ENCODE peak calls at places on chromosomes 12 and 14, in five cellular contexts. Z is cardiac fibroblast, A is cardiac muscle cell, L is WTC11, E is neural crest cell. I is an unnamed sample.

GRCh38 chr12:78229491-78230209 is 399.0 kb downstream of the NAV3 start:
- DNase-seq in E (peak), A (peak), Z (peak), L (peak), I (peak)

GRCh38 chr12:80193900-80194299 is 94.6 kb downstream of the OTOGL start:
- DNase-seq in E (no peak), A (no peak), Z (no peak), L (no peak), I (no peak)

GRCh38 chr12:56257491-56258067 is 605 bp downstream of the ANKRD52 start:
- DNase-seq in A (peak), E (peak), Z (peak), L (peak), I (no peak)

GRCh38 chr12:97943359-97943758 is 480.8 kb downstream of the RMST start:
- DNase-seq in L (no peak), E (no peak), Z (no peak), A (no peak), I (no peak)

GRCh38 chr12:78864483-78865296 is at the start of gene SYT1:
- DNase-seq in E (peak), L (peak), Z (peak), A (peak), I (peak)

GRCh38 chr12:127070512-127071157 is 1196.3 kb upstream of the TMEM132C start:
- DNase-seq in Z (no peak), A (no peak), E (no peak), L (no peak), I (no peak)

GRCh38 chr14:51539571-51540037 is 112.1 kb upstream of the FRMD6 start:
- DNase-seq in L (no peak), A (peak), E (no peak), Z (peak), I (no peak)

GRCh38 chr12:95547522-95548055 is 3.7 kb downstream of the USP44 start:
- DNase-seq in E (no peak), Z (peak), L (no peak), A (peak), I (no peak)

GRCh38 chr12:119578112-119578511 is 15.5 kb upstream of the TMEM233 start:
- DNase-seq in E (no peak), Z (peak), A (peak), L (no peak), I (no peak)

GRCh38 chr14:63544641-63545234 is 1.6 kb upstream of the PPP2R5E start:
- DNase-seq in E (no peak), Z (peak), A (peak), L (no peak), I (no peak)
- TF ChIP-seq CTCF in E (peak), Z (peak), A (peak), L (no peak), I (peak)

GRCh38 chr14:102971836-102972606 is 49.6 kb downstream of the AMN start:
- DNase-seq in A (no peak), E (no peak), Z (no peak), L (no peak), I (no peak)
- TF ChIP-seq CTCF in A (no peak), E (no peak), Z (no peak), L (no peak), I (no peak)

GRCh38 chr12:115377781-115378180 is 693.8 kb upstream of the TBX3 start:
- DNase-seq in E (no peak), L (no peak), A (no peak), Z (no peak), I (no peak)
- TF ChIP-seq CTCF in E (no peak), L (no peak), A (no peak), Z (no peak), I (no peak)

GRCh38 chr12:50084775-50085614 is at the start of gene SMARCD1:
- DNase-seq in E (peak), A (peak), L (peak), Z (peak), I (peak)
- TF ChIP-seq CTCF in E (peak), A (peak), L (no peak), Z (peak), I (peak)

DNA sequence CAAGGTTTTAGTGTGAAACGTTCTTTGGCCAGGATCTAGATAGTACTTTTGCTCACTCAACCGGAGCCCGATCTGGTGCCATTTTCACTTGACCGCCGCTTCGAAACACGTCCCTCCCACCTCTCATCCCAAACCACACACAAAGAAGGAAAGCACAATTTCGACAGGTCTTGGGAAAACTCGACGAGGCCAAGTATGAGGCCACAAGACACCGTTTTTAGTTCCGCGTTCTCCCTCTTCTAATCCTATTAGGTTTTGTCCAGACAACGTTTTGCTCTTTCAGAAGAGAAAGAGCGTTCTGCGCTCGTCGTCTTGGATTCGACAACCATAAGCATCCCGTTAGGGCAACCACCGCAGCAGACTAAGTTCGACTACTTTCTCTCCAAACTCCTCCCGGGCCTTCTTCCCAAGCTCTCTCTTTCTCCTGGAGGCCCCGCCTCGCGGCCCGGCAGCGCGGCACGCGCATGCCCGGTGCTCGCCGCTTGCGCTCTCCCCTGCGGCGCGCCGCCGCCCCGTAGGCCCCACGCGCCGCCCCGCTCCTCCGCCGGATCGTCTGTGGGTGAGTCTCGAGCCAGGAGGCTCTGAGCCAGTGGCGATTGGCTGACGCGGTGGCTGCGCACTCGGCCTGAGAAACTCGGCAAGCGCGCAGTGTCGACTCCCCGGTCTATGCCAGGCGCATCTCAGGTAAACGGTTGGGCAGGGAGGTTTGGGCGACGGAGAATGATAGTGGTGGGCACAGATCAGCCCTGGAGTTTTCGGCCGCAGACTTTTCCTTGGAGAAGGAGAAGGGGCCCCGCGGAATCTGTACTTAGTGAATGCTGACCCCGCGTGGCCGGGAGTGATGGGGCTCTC is at the start of gene MIPOL1:
- DNase-seq in A (peak), E (peak), L (peak), Z (peak), I (no peak)
- TF ChIP-seq CTCF in A (peak), E (peak), L (no peak), Z (peak), I (no peak)

GRCh38 chr14:63027719-63028118 is 17.5 kb downstream of the KCNH5 start:
- DNase-seq in Z (no peak), L (no peak), A (no peak), E (no peak), I (no peak)

GRCh38 chr14:63032056-63032455 is 13.2 kb downstream of the KCNH5 start:
- DNase-seq in A (peak), E (no peak), Z (peak), L (no peak), I (no peak)

GRCh38 chr14:63026491-63026890 is 18.8 kb downstream of the KCNH5 start:
- DNase-seq in A (no peak), L (no peak), Z (no peak), E (no peak), I (no peak)

DNA sequence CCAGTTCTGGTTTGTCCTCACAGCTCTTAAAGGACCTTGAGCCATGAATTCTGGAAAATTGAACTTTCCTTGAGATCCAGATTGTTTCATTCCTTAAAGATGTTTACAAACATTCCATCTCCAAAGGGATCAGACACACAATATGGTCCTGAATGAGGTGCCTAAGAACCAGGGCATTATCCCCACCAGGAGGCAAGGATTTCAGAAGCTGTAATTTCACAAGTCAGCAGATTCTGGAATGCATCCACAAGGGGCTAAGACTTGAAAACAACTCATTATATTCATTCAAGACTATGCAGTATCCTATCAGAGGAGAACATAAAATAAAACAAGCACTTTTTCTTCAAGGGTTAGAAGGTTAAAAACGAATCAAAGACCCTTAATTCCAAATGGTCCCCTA is 15.1 kb downstream of the KCNH5 start:
- DNase-seq in Z (no peak), L (no peak), A (no peak), E (no peak), I (no peak)
- TF ChIP-seq CTCF in Z (no peak), L (no peak), A (no peak), E (no peak), I (no peak)

DNA sequence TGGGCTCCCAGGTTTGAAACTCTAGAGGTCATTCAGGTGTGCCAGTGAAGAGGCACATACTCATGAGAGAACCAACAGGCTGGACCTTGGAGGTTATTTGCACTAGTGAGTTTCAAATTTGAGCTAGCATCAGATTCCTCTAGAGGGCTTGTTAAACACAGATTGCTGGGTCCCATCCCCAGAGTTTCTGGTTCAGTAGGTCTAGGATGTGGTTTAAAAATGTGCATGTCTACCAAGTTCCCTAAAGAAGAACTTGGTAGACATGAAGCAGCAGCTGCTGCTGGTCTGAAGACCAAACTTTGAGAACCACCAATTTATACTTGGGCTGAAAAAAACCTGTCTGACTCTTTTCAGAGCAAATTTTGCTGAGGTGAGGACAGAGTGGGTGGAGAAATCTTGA is 61.7 kb downstream of the SUSD6 start:
- DNase-seq in E (no peak), L (no peak), Z (no peak), A (no peak), I (no peak)
- TF ChIP-seq CTCF in E (no peak), L (no peak), Z (no peak), A (no peak), I (no peak)

DNA sequence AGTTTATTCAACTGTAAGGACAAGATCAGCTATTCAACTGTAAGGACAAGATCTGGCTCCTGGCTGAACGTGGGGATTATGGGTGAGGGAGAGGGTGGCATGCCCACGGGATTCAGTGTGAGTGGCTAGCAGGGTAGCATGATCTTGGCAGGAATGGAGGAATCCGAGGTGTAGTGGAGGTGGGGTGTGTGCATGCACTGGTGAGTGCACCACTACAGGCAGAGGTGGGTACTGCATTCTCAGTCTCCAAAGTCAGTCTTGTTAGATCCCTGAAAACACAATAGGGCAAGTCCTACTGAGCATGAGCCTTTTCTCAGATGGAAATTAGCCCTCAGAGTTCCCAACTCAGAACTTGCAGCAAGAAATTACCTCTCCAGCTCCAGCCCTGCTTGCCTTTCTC is 32.2 kb upstream of the DCD start:
- DNase-seq in L (peak), A (peak), E (no peak), Z (no peak), I (peak)
- TF ChIP-seq CTCF in L (peak), A (peak), E (peak), Z (peak), I (peak)

GRCh38 chr14:52683985-52684520 is 11.3 kb downstream of the ERO1A start:
- DNase-seq in L (no peak), Z (peak), E (no peak), A (no peak), I (no peak)

GRCh38 chr14:52678591-52678990 is 16.8 kb downstream of the ERO1A start:
- DNase-seq in L (no peak), A (no peak), E (no peak), Z (no peak), I (no peak)
- TF ChIP-seq CTCF in L (peak), A (no peak), E (peak), Z (peak), I (peak)

I was measured in GM10248.